ENCODE peak calls at places on chromosomes 13 and 19, in eight cellular contexts. Q is Panc1, W is breast epithelium, J is upper lobe of left lung, X is transverse colon, E is GM23338, F is SK-N-SH, I is esophagus muscularis mucosa. L is an unnamed sample.

GRCh38 chr19:50690439-50690838 is 29.2 kb downstream of the SHANK1 start:
- DNase-seq in Q (no peak), W (no peak), J (no peak), X (no peak), E (no peak), F (no peak), I (no peak), L (no peak)

GRCh38 chr13:23578411-23579071 is 8.3 kb downstream of the TNFRSF19 start:
- DNase-seq in Q (no peak), W (peak; percentile 70), J (peak; percentile 81), X (peak; percentile 75), E (peak; percentile 74), F (peak; percentile 76), I (no peak), L (peak; percentile 79)

GRCh38 chr19:5805465-5806132 is 732 bp downstream of the NRTN start:
- DNase-seq in Q (no peak), W (peak; percentile 73), J (peak; percentile 76), X (peak; percentile 87), E (peak; percentile 97), F (peak; percentile 91), I (no peak), L (peak; percentile 88)

GRCh38 chr13:75145926-75146325 is 336.0 kb downstream of the TBC1D4 start:
- DNase-seq in Q (no peak), W (no peak), J (no peak), X (no peak), E (no peak), F (no peak), I (no peak), L (no peak)

GRCh38 chr13:67366533-67366932 is 136.4 kb upstream of the PCDH9 start:
- DNase-seq in Q (no peak), W (no peak), J (no peak), X (no peak), E (no peak), F (no peak), I (no peak), L (no peak)

GRCh38 chr19:14090509-14091085 is at the start of gene SAMD1:
- DNase-seq in Q (no peak), W (peak; percentile 88), J (peak; percentile 90), X (peak; percentile 93), E (peak; percentile 92), F (peak; percentile 95), I (peak; percentile 97), L (peak; percentile 93)

GRCh38 chr19:47438793-47439220 is 19.5 kb upstream of the MEIS3 start:
- DNase-seq in Q (no peak), W (no peak), J (no peak), X (no peak), E (peak; percentile 74), F (no peak), I (no peak), L (peak; percentile 36)

GRCh38 chr13:41179593-41180250 is 14.6 kb downstream of the KBTBD7 start:
- DNase-seq in Q (no peak), W (no peak), J (no peak), X (no peak), E (no peak), F (no peak), I (no peak), L (no peak)

GRCh38 chr13:92097337-92097903 is 699.0 kb downstream of the GPC5 start:
- DNase-seq in Q (no peak), W (no peak), J (no peak), X (no peak), E (no peak), F (no peak), I (no peak), L (no peak)

GRCh38 chr13:41915096-41915495 is 45.8 kb downstream of the VWA8 start:
- DNase-seq in Q (no peak), W (no peak), J (no peak), X (no peak), E (no peak), F (no peak), I (no peak), L (no peak)

GRCh38 chr13:49292742-49293498 is 45.2 kb downstream of the CDADC1 start:
- DNase-seq in Q (no peak), W (no peak), J (peak; percentile 49), X (no peak), E (no peak), F (peak; percentile 49), I (no peak), L (peak; percentile 41)

GRCh38 chr13:25980255-25980654 is 71.6 kb downstream of the SHISA2 start:
- DNase-seq in Q (no peak), W (no peak), J (no peak), X (no peak), E (peak; percentile 92), F (peak; percentile 40), I (no peak), L (no peak)

GRCh38 chr19:49614096-49614857 is 23.3 kb downstream of the PRR12 start:
- DNase-seq in Q (peak; percentile 52), W (no peak), J (no peak), X (no peak), E (no peak), F (no peak), I (no peak), L (no peak)

GRCh38 chr19:46394398-46394797 is 19.0 kb downstream of the CCDC8 start:
- DNase-seq in Q (no peak), W (no peak), J (no peak), X (no peak), E (no peak), F (no peak), I (no peak), L (no peak)

GRCh38 chr19:46392252-46392801 is 21.0 kb downstream of the CCDC8 start:
- DNase-seq in Q (no peak), W (no peak), J (no peak), X (no peak), E (no peak), F (no peak), I (no peak), L (no peak)

GRCh38 chr19:46391296-46392251 is 21.8 kb downstream of the CCDC8 start:
- DNase-seq in Q (no peak), W (no peak), J (no peak), X (no peak), E (no peak), F (no peak), I (no peak), L (no peak)

GRCh38 chr19:46393456-46394397 is 19.6 kb downstream of the CCDC8 start:
- DNase-seq in Q (no peak), W (no peak), J (no peak), X (no peak), E (no peak), F (no peak), I (no peak), L (no peak)

GRCh38 chr19:46392837-46393236 is 20.5 kb downstream of the CCDC8 start:
- DNase-seq in Q (no peak), W (no peak), J (no peak), X (no peak), E (no peak), F (no peak), I (no peak), L (no peak)
- H3K36me3 ChIP-seq in Q (peaks cover 2% of the 10 kb centered on the region), W (no peaks in the 10 kb centered on the region), J (peaks cover 46% of the 10 kb centered on the region), X (peaks cover 22% of the 10 kb centered on the region), E (no peaks in the 10 kb centered on the region), F (peaks cover 30% of the 10 kb centered on the region), I (peaks cover 43% of the 10 kb centered on the region), L (peaks cover 53% of the 10 kb centered on the region)

DNA sequence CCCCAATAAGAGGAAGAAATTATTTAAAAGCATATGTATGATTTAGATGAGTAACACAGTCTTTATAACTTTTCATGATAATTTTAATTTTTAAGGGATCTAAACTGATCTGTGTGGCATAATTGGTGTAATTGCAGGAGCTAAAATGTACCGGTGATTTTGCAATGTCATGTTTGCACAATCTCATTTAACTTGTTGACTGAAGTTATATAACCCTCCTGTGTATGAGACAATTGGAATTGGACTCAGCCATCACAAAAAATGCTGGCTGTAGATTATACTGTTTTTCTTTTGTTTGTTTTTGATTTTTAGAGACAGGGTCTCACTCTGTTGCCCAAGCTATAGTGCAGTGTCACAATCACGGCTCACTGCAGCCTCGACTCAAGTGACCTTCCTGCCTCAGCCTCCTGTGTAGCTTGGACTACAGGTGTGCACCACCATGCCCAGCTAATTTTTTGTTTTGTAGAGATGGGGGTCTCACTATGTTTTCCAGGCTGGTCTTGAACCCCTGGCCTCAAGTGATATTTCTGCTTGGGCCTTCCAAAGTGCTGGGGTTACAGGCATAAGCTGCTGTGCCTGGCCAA is 26.1 kb downstream of the FGF9 start:
- DNase-seq in Q (no peak), W (no peak), J (no peak), X (no peak), E (no peak), F (no peak), I (no peak), L (no peak)
- TF ChIP-seq POLR2AphosphoS5 in Q (no peak), W (no peak), J (no peak), X (no peak), E (no peak), F (no peak), I (no peak), L (no peak)

GRCh38 chr13:33782631-33783030 is 35.3 kb upstream of the RFC3 start:
- DNase-seq in Q (no peak), W (no peak), J (no peak), X (no peak), E (no peak), F (no peak), I (no peak), L (no peak)

GRCh38 chr13:33789067-33789606 is 28.8 kb upstream of the RFC3 start:
- DNase-seq in Q (no peak), W (no peak), J (no peak), X (no peak), E (no peak), F (no peak), I (no peak), L (no peak)

GRCh38 chr13:33787051-33787591 is 30.8 kb upstream of the RFC3 start:
- DNase-seq in Q (no peak), W (no peak), J (no peak), X (no peak), E (no peak), F (peak; percentile 25), I (no peak), L (no peak)

GRCh38 chr13:33785384-33785783 is 32.6 kb upstream of the RFC3 start:
- DNase-seq in Q (no peak), W (no peak), J (no peak), X (no peak), E (no peak), F (no peak), I (no peak), L (no peak)

GRCh38 chr13:33784738-33785137 is 33.2 kb upstream of the RFC3 start:
- DNase-seq in Q (no peak), W (no peak), J (no peak), X (no peak), E (no peak), F (no peak), I (no peak), L (no peak)
- H3K4me1 ChIP-seq in Q (no peaks in the 10 kb centered on the region), W (no peaks in the 10 kb centered on the region), J (peaks cover 3% of the 10 kb centered on the region), X (no peaks in the 10 kb centered on the region), E (no peaks in the 10 kb centered on the region), F (peaks cover 4% of the 10 kb centered on the region), I (no peaks in the 10 kb centered on the region), L (peaks cover 5% of the 10 kb centered on the region)

DNA sequence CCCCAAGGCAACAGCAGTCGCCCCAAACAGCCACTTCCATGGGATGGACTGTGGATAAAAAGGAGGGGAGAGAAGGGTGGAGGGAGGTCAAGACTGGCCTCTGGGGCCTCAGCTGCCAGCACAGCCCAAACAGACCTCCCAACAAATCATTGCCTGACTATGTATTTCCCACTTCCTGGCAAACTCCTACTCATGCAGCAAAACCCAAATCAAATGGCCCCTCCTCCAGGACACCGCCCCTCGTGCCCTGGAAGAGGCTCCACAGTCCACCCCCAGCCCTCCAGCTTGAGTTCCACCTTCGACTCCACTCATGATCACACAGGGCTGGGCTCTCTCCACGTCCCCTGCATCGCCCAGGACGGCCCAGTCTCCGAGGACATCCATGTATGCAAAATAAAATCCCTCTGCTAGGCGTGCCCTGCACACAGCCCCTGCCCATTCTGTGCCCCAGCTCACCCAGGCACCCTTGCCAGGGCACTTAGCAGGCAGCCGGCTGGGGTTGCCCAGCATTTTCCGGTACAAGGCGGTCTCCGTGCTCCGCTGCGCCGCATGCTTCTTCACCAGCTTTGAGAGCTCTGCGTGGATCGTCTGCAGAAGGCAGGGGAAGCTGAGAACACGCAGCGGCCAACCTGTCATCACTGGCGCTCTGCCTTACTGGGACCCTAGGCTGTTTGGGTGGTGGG is 10.5 kb upstream of the ELL start:
- DNase-seq in Q (no peak), W (no peak), J (no peak), X (no peak), E (no peak), F (peak; percentile 14), I (no peak), L (no peak)
- H3K36me3 ChIP-seq in Q (no peaks in the 10 kb centered on the region), W (peaks cover 8% of the 10 kb centered on the region), J (peaks cover 54% of the 10 kb centered on the region), X (peaks cover 12% of the 10 kb centered on the region), E (peaks cover 4% of the 10 kb centered on the region), F (peaks cover 20% of the 10 kb centered on the region), I (peaks cover 65% of the 10 kb centered on the region), L (peaks cover 26% of the 10 kb centered on the region)